ENCODE peak calls at places on chromosomes 11 and 22, in four cellular contexts. C is HCT116, J is K562, B is HepG2. S is an unnamed sample. For H3K36me3, the result is how much of the 10 kb centered on the place peaks cover.

GRCh38 chr11:130166457-130166784 is 6.8 kb downstream of the ST14 start:
- DNase-seq in C (peak), J (no peak), B (peak), S (peak)

GRCh38 chr22:39925273-39925672 is 24.4 kb downstream of the GRAP2 start:
- DNase-seq in C (no peak), J (no peak), B (no peak), S (no peak)

GRCh38 chr11:92123540-92123939 is 101.1 kb upstream of the FAT3 start:
- DNase-seq in C (no peak), J (no peak), B (no peak), S (no peak)

GRCh38 chr11:119376197-119376847 is 5.2 kb downstream of the USP2 start:
- DNase-seq in C (no peak), J (no peak), B (peak), S (no peak)

GRCh38 chr11:7931168-7931567 is at the start of gene OR10A6:
- DNase-seq in C (no peak), J (no peak), B (no peak), S (no peak)

GRCh38 chr22:17884084-17884483 is 109.8 kb upstream of the BID start:
- DNase-seq in C (no peak), J (no peak), B (no peak), S (no peak)

GRCh38 chr11:13963169-13963948 is 836 bp downstream of the SPON1 start:
- DNase-seq in C (no peak), J (no peak), B (no peak), S (no peak)

GRCh38 chr22:25027959-25028840 is 75.7 kb downstream of the KIAA1671 start:
- DNase-seq in C (no peak), J (peak), B (no peak), S (no peak)

GRCh38 chr11:69437876-69438205 is 43.6 kb upstream of the LINC01488 start:
- DNase-seq in C (no peak), J (no peak), B (no peak), S (no peak)

GRCh38 chr11:130711193-130711592 is 205.1 kb downstream of the SNX19 start:
- DNase-seq in C (no peak), J (no peak), B (no peak), S (no peak)

GRCh38 chr11:120058931-120059330 is 79.0 kb downstream of the TRIM29 start:
- DNase-seq in C (no peak), J (no peak), B (no peak), S (no peak)

GRCh38 chr11:102399189-102399588 is 52.2 kb downstream of the BIRC2 start:
- DNase-seq in C (no peak), J (no peak), B (no peak), S (no peak)

GRCh38 chr11:78715639-78716311 is 141.1 kb upstream of the NARS2 start:
- DNase-seq in C (peak), J (peak), B (peak), S (peak)

GRCh38 chr22:19497245-19497644 is 17.5 kb downstream of the CDC45 start:
- DNase-seq in C (no peak), J (peak), B (no peak), S (no peak)

GRCh38 chr11:44774736-44775135 is 48.0 kb downstream of the TSPAN18 start:
- DNase-seq in C (no peak), J (no peak), B (no peak), S (no peak)

GRCh38 chr11:128506999-128507591 is 80.3 kb downstream of the ETS1 start:
- DNase-seq in C (no peak), J (no peak), B (no peak), S (no peak)

GRCh38 chr11:120184371-120184945 is 26.4 kb upstream of the OAF start:
- DNase-seq in C (no peak), J (no peak), B (no peak), S (no peak)

GRCh38 chr11:44564653-44565007 is 833 bp upstream of the CD82 start:
- DNase-seq in C (no peak), J (no peak), B (no peak), S (no peak)

GRCh38 chr22:37482244-37482643 is 3.9 kb downstream of the MFNG start:
- DNase-seq in C (no peak), J (no peak), B (no peak), S (no peak)

GRCh38 chr22:21860640-21861039 is 6.8 kb downstream of the MAPK1 start:
- DNase-seq in C (no peak), J (no peak), B (no peak), S (no peak)

GRCh38 chr11:113904379-113905101 is at the start of gene HTR3B:
- DNase-seq in C (no peak), J (no peak), B (no peak), S (no peak)

GRCh38 chr11:57460017-57460755 is at the start of gene RTN4RL2:
- DNase-seq in C (peak), J (peak), B (peak), S (no peak)

GRCh38 chr11:77198440-77198849 is 70.4 kb downstream of the MYO7A start:
- DNase-seq in C (peak), J (peak), B (peak), S (no peak)

GRCh38 chr11:68306636-68307035 is 5.8 kb upstream of the LRP5 start:
- DNase-seq in C (no peak), J (no peak), B (no peak), S (no peak)

GRCh38 chr11:75240381-75241035 is at the start of gene TPBGL:
- DNase-seq in C (no peak), J (peak), B (no peak), S (no peak)

GRCh38 chr11:43852057-43852636 is 28.5 kb upstream of the ALKBH3 start:
- DNase-seq in C (peak), J (peak), B (peak), S (peak)

GRCh38 chr22:31738566-31738965 is 11.4 kb downstream of the PRR14L start:
- DNase-seq in C (no peak), J (no peak), B (no peak), S (no peak)

GRCh38 chr22:31093956-31094622 is 13.0 kb downstream of the SMTN start:
- DNase-seq in C (no peak), J (no peak), B (no peak), S (no peak)

GRCh38 chr22:30742291-30743256 is 47.9 kb downstream of the OSBP2 start:
- DNase-seq in C (no peak), J (no peak), B (no peak), S (no peak)

GRCh38 chr22:46638601-46639431 is 18.6 kb downstream of the GRAMD4 start:
- DNase-seq in C (no peak), J (no peak), B (peak), S (no peak)

GRCh38 chr11:102559839-102560238 is 29.3 kb upstream of the MMP7 start:
- DNase-seq in C (no peak), J (no peak), B (no peak), S (no peak)

GRCh38 chr11:132784441-132784840 is 747.9 kb downstream of the OPCML start:
- DNase-seq in C (no peak), J (no peak), B (no peak), S (no peak)

DNA sequence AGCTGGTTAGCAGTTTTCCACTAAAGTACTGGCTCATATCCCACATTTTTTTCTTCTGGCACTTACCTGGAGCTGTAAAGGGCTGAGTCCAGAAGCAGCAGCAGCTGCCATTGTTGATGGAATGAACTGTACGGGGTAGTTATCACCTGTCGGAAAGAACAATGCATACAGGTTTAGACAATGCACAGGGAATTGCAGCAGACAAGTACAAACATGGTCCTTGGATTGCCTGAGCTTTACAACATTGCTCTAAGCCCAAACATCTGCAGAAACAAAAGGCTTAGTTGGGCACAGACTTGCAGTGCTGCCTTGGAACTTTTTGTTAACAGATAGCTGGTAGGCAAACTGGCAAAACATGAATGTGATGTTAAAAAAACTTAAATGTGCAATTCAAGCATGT is 258.8 kb downstream of the SOX6 start:
- DNase-seq in C (no peak), J (no peak), B (no peak), S (no peak)
- H3K36me3 ChIP-seq in C (under half), J (under half), B (under half), S (under half)

DNA sequence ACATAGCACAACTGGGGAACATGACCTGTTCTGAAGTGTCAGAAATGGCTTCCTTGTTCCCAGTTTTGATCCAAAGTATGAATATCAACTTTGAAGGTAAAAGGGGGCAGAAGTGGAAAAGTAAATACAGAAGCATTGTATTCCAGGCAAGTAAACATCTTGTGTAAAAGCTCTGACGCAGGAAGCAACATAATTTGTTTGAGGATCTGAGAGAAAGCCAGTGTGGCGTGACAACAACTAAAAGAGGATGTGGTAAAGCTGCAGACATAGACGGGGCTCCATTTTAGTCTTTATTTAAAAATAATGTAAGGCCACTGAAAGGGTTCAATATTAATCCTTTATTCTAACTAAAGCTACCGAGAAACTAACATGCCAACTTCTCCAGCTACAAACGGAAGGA is 310.2 kb downstream of the DLG2 start:
- DNase-seq in C (no peak), J (no peak), B (no peak), S (no peak)
- TF ChIP-seq SIN3A in C (no peak), J (no peak), B (no peak), S (no peak)

DNA sequence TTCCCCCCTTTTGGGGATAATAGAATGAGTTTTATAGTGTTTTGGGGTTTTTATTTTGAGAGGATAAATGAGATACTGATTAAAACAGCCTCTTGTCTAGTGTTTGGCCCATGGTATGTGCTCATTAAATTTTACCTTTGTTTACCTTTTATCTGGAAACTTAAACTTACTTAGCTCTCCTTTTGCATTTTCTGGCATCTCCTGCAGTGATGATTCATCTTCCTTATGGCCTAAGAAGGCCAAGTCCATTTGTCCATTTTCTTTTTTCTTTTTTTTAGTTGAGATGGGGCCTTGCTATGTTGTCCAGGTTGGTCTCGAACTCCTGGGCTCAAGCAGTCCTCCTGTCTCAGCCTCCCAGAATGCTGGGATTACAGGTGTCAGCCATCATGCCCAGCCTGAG is 156.3 kb downstream of the COMMD9 start:
- DNase-seq in C (no peak), J (no peak), B (no peak), S (no peak)
- TF ChIP-seq TCF7L2 in C (no peak), J (no peak), B (no peak), S (no peak)

DNA sequence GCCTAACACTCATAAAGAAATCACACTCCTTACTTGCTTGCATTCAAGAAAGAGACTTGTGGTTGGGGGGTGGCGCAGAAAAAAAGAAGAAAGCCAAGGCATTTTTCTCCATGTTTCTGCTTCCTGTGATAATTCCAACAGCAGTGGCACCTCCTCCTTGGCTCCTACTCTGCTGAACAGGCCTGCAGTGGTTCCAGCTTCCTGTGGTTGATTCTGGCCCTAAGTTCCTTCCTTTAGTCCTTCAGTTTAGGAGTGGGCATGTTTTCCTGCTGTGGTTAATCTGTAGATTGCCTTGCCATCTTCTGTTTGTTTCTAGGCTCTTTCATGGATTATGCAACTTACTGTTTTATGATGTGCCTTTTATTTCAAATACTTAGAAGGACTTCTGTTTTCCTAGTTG is 940.4 kb downstream of the DLG2 start:
- DNase-seq in C (no peak), J (no peak), B (no peak), S (no peak)
- H3K36me3 ChIP-seq in C (under half), J (under half), B (under half), S (under half)

DNA sequence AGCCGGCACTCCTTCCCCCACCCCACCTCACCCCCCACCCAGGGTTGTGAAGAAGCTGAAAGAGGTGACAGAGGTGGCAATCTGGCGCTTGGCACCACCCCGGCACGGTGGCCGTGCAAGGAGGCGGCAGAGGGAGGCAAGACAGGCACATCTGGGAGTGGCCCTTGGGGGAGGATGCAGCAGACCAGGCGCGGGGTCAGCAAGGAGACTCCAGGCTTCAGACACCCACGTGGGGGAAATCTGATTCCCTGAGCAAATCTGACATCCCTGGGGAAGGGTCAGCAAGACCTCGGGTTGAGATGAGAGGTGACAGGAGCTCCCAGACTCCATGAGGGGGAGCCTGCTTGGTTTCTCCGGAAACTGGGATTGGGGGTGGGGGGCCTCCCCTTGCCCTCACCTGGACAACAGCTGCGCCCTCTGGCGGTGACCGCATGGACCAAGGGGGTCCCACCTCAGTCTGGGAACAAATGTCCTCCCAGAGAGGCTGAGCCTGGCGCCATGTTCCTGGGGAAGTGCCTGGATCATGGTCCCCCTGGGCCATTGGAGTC is 4.0 kb upstream of the RCOR2 start:
- DNase-seq in C (no peak), J (peak), B (no peak), S (no peak)
- TF ChIP-seq SIN3A in C (no peak), J (no peak), B (no peak), S (no peak)

GRCh38 chr22:44753189-44754042 is 1.0 kb downstream of the ARHGAP8 start:
- DNase-seq in C (no peak), J (no peak), B (no peak), S (no peak)
- TF ChIP-seq TCF7L2 in C (no peak), J (no peak), B (no peak), S (no peak)

DNA sequence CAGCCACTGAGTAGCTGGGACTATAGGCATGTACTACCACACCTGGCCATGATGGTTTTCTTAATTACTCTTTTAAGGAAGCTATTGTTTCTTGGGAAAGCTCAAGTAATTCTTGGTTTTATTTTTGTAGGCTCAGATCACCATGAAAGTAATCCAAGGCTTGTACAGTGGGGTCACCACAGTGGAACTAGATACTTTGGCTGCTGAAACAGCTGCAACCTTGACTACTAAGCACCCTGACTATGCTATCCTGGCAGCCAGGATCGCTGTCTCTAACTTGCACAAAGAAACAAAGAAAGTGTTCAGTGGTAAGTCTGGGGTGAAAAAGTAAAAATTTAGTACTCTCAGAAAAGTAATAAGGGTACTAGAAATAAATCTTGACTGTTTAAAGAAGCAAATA is 11.3 kb downstream of the RRM1 start:
- DNase-seq in C (no peak), J (no peak), B (no peak), S (no peak)
- H3K36me3 ChIP-seq in C (under half), J (half or more), B (under half), S (under half)

DNA sequence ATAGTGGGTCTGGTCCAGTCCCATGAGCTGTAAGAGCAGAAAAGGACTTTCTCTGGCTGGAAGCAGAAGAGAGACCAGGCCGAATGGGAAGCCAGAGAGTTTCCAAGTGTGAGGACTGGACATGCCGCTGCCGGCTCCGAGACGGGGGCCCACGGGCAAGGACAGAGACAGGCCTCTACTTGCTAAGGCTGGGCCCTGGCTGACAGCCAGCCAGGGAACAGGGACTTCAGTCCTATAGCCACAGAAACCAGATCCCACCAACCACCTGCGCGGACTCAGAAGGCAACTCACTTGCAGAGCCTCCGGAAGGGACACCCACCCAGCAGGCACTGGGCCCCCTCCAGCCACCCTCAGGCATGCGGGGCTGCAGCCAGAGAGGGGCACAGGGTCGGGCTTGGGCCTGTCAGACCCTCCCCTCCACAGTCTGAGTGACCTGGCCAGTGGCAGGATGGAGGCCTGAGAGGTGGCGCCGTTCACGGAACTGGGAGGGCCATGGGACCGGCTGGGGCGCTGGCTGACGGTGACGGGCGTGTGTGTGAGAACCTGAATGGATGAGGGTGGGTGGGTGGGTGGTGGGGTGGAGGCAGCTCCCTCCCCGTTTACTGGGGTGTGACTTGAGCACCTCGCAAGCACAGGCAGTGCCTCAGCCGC is 47.8 kb upstream of the A4GALT start:
- DNase-seq in C (no peak), J (no peak), B (no peak), S (no peak)
- TF ChIP-seq SIN3A in C (no peak), J (no peak), B (no peak), S (no peak)

DNA sequence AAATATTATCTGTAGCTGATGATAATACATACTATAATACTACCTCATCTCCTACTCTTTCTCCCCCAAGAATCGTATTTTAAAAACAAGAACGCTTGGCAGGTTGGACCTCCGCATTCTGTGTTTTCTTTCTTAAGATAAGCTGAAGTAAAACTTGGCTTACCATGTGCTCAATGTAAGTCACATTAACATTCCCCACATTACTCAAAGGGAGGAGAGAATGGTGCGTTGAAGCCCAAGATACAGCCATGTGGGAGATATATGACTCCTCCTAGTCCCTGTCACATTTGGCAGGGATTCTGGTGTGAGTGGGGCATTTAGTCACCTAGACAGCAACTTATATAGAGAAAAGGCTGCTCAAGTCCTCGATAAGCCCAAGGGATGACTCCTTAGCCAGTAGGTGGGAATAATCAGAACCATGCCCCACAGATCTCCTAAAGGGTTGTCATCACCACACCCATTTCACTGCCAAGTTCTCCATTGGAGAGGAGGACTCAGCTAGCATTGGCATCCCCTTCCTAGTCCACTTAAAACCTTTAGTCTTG is 4.6 kb downstream of the PRSS23 start:
- DNase-seq in C (no peak), J (no peak), B (no peak), S (no peak)
- TF ChIP-seq TCF7L2 in C (no peak), J (no peak), B (no peak), S (no peak)

S was measured in Panc1.